ENCODE peak calls at places on chromosomes 16 and 17, in four cellular contexts. One of them, this sample, is unnamed. For H3K9me2, the result is how much of the 10 kb centered on the place peaks cover.

GRCh38 chr17:21217346-21217745 is 3.4 kb upstream of the TMEM11 start:
- DNase-seq in GM23338: no peak
- DNase-seq in PC-3: no peak
- DNase-seq in HCT116: no peak
- DNase-seq in this sample: no peak

GRCh38 chr17:27456681-27457404 is 595 bp downstream of the KSR1 start:
- DNase-seq in GM23338: peak
- DNase-seq in PC-3: no peak
- DNase-seq in HCT116: no peak
- DNase-seq in this sample: no peak

GRCh38 chr16:69179255-69180010 is 7.5 kb upstream of the SNTB2 start:
- DNase-seq in GM23338: no peak
- DNase-seq in PC-3: peak
- DNase-seq in HCT116: no peak
- DNase-seq in this sample: no peak

GRCh38 chr16:50438041-50438437 is 69.3 kb upstream of the BRD7 start:
- DNase-seq in GM23338: no peak
- DNase-seq in PC-3: no peak
- DNase-seq in HCT116: no peak
- DNase-seq in this sample: no peak

GRCh38 chr17:73028311-73028755 is 64.2 kb downstream of the SLC39A11 start:
- DNase-seq in GM23338: no peak
- DNase-seq in PC-3: no peak
- DNase-seq in HCT116: no peak
- DNase-seq in this sample: no peak

GRCh38 chr16:59021751-59022150 is 287.6 kb upstream of the GOT2 start:
- DNase-seq in GM23338: no peak
- DNase-seq in PC-3: no peak
- DNase-seq in HCT116: no peak
- DNase-seq in this sample: no peak

GRCh38 chr17:61054430-61054829 is 345.2 kb upstream of the TBX2 start:
- DNase-seq in GM23338: no peak
- DNase-seq in PC-3: no peak
- DNase-seq in HCT116: no peak
- DNase-seq in this sample: no peak

GRCh38 chr16:64947651-64948050 is 174.2 kb downstream of the CDH11 start:
- DNase-seq in GM23338: no peak
- DNase-seq in PC-3: no peak
- DNase-seq in HCT116: no peak
- DNase-seq in this sample: no peak

GRCh38 chr16:27402964-27403600 is 1.1 kb downstream of the IL21R start:
- DNase-seq in GM23338: no peak
- DNase-seq in PC-3: no peak
- DNase-seq in HCT116: no peak
- DNase-seq in this sample: peak

GRCh38 chr17:41651625-41652460 is 27.5 kb upstream of the KRT17 start:
- DNase-seq in GM23338: no peak
- DNase-seq in PC-3: no peak
- DNase-seq in HCT116: no peak
- DNase-seq in this sample: no peak

GRCh38 chr17:59492091-59492451 is 73.3 kb upstream of the DHX40 start:
- DNase-seq in GM23338: peak
- DNase-seq in PC-3: peak
- DNase-seq in HCT116: no peak
- DNase-seq in this sample: no peak

GRCh38 chr16:88593489-88593888 is 23.3 kb downstream of the ZC3H18 start:
- DNase-seq in GM23338: peak
- DNase-seq in PC-3: no peak
- DNase-seq in HCT116: no peak
- DNase-seq in this sample: no peak

GRCh38 chr17:17474341-17474740 is 2.5 kb upstream of the MED9 start:
- DNase-seq in GM23338: no peak
- DNase-seq in PC-3: no peak
- DNase-seq in HCT116: no peak
- DNase-seq in this sample: no peak

DNA sequence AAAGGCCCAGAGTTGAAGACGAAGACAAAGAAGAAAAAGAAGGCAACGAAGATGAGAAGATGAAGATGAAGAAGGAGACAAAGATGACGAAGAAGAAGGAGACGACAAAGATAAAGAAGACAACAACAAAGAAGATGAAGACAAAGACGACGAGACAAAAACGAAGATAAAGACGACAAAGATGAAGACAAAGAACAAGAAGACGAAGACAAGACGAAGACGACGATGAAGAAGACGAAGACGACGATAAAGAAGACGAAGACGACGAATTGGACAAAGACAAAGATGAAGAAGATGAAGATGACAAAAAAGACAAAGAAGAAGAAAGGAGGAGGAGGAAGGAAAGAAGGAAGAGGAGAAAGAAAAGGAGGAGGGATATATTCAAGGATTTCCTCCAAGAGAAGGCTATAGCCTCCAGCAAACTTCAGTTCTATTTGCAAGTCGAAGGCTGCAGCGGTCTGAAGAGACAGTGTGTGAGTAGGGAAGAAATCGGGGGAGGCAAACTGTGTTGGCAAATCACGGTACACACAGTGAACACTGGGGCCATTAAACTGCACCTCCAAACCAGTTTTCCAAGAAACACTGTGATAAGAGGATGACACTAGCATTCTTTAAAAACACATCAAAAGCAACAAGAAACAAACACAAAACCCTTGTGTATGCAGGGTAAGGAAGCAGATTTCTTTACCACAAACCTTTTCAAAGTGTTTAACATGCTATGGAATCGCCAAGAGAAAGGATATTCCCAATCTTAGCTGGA is 40.5 kb downstream of the MARF1 start:
- DNase-seq in GM23338: no peak
- DNase-seq in PC-3: no peak
- DNase-seq in HCT116: no peak
- DNase-seq in this sample: no peak
- TF ChIP-seq CTCF in GM23338: no peak
- TF ChIP-seq CTCF in PC-3: no peak
- TF ChIP-seq CTCF in HCT116: no peak
- TF ChIP-seq CTCF in this sample: no peak

GRCh38 chr17:82959990-82960418 is 119.4 kb upstream of the METRNL start:
- DNase-seq in GM23338: no peak
- DNase-seq in PC-3: no peak
- DNase-seq in HCT116: no peak
- DNase-seq in this sample: no peak

GRCh38 chr17:82962163-82962720 is 117.2 kb upstream of the METRNL start:
- DNase-seq in GM23338: no peak
- DNase-seq in PC-3: peak
- DNase-seq in HCT116: no peak
- DNase-seq in this sample: no peak

GRCh38 chr17:82959242-82959930 is 119.6 kb upstream of the ZNF750 start:
- DNase-seq in GM23338: no peak
- DNase-seq in PC-3: no peak
- DNase-seq in HCT116: no peak
- DNase-seq in this sample: no peak

GRCh38 chr17:82961366-82962162 is 117.8 kb upstream of the METRNL start:
- DNase-seq in GM23338: no peak
- DNase-seq in PC-3: no peak
- DNase-seq in HCT116: no peak
- DNase-seq in this sample: no peak

GRCh38 chr17:82960419-82961271 is 118.8 kb upstream of the METRNL start:
- DNase-seq in GM23338: no peak
- DNase-seq in PC-3: no peak
- DNase-seq in HCT116: no peak
- DNase-seq in this sample: no peak
- H3K9me2 ChIP-seq in GM23338: under half
- H3K9me2 ChIP-seq in PC-3: under half
- H3K9me2 ChIP-seq in HCT116: under half
- H3K9me2 ChIP-seq in this sample: under half

GRCh38 chr16:8512941-8513624 is 77.2 kb downstream of the TMEM114 start:
- DNase-seq in GM23338: no peak
- DNase-seq in PC-3: no peak
- DNase-seq in HCT116: no peak
- DNase-seq in this sample: no peak

GRCh38 chr16:8511464-8511863 is 78.8 kb downstream of the TMEM114 start:
- DNase-seq in GM23338: no peak
- DNase-seq in PC-3: no peak
- DNase-seq in HCT116: peak
- DNase-seq in this sample: peak

GRCh38 chr16:8505327-8505991 is 84.9 kb downstream of the TMEM114 start:
- DNase-seq in GM23338: peak
- DNase-seq in PC-3: no peak
- DNase-seq in HCT116: no peak
- DNase-seq in this sample: no peak

GRCh38 chr16:8510160-8510559 is 80.2 kb downstream of the TMEM114 start:
- DNase-seq in GM23338: no peak
- DNase-seq in PC-3: no peak
- DNase-seq in HCT116: no peak
- DNase-seq in this sample: no peak
- TF ChIP-seq CTCF in GM23338: no peak
- TF ChIP-seq CTCF in PC-3: no peak
- TF ChIP-seq CTCF in HCT116: no peak
- TF ChIP-seq CTCF in this sample: no peak

GRCh38 chr17:38773258-38773657 is 20.7 kb downstream of the PSMB3 start:
- DNase-seq in GM23338: no peak
- DNase-seq in PC-3: no peak
- DNase-seq in HCT116: no peak
- DNase-seq in this sample: no peak
- H3K9me2 ChIP-seq in GM23338: under half
- H3K9me2 ChIP-seq in PC-3: under half
- H3K9me2 ChIP-seq in HCT116: under half
- H3K9me2 ChIP-seq in this sample: under half

GRCh38 chr16:23362460-23363317 is 60.6 kb downstream of the SCNN1B start:
- DNase-seq in GM23338: no peak
- DNase-seq in PC-3: peak
- DNase-seq in HCT116: no peak
- DNase-seq in this sample: no peak
- TF ChIP-seq CTCF in GM23338: no peak
- TF ChIP-seq CTCF in PC-3: no peak
- TF ChIP-seq CTCF in HCT116: no peak
- TF ChIP-seq CTCF in this sample: no peak

DNA sequence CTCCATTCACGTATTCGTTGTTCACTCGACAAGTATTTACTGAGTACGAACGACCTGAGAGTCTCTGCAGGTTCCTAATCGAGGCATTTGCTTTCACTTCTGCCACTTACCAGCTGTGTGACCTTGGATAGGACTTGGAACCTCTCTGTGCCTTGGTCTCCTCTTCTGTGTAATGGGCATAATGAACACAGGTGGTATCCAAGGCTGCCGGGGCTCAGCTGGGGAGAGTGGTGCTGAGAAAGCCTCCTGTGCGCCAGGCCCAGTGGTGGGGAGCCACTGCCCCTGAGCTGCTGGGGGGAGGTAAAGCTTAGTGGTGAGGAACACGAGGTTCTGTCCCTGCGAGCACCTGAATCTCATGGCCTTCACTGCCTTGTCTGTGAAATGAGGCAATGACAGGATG is 150.7 kb downstream of the IRF8 start:
- DNase-seq in GM23338: no peak
- DNase-seq in PC-3: no peak
- DNase-seq in HCT116: no peak
- DNase-seq in this sample: no peak
- H3K9me2 ChIP-seq in GM23338: under half
- H3K9me2 ChIP-seq in PC-3: under half
- H3K9me2 ChIP-seq in HCT116: under half
- H3K9me2 ChIP-seq in this sample: under half

GRCh38 chr16:30482366-30482765 is 9.8 kb downstream of the ITGAL start:
- DNase-seq in GM23338: peak
- DNase-seq in PC-3: no peak
- DNase-seq in HCT116: peak
- DNase-seq in this sample: no peak
- TF ChIP-seq CTCF in GM23338: peak
- TF ChIP-seq CTCF in PC-3: peak
- TF ChIP-seq CTCF in HCT116: peak
- TF ChIP-seq CTCF in this sample: peak

GRCh38 chr16:56547949-56548567 is 16.8 kb upstream of the MT4 start:
- DNase-seq in GM23338: no peak
- DNase-seq in PC-3: no peak
- DNase-seq in HCT116: no peak
- DNase-seq in this sample: no peak
- H3K9me2 ChIP-seq in GM23338: under half
- H3K9me2 ChIP-seq in PC-3: under half
- H3K9me2 ChIP-seq in HCT116: under half
- H3K9me2 ChIP-seq in this sample: under half

DNA sequence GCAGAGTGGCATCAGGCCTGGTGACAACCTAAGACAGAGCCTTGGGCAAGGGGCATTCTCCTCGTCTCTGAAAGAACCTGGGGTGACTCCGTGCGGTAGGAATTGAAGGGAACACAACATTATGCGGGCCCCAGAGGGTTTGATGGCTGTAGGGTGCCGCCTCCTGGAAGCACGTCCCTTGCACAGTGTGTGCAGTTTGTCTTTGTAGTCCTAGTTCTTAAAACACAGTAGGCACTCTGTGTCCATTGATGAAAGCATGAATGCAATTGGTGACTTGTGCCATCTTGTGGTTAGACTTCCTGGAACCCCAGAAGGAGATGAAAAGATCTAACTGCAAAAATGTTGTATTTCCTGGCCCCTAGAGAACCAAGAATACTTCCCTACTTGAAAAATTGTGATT is 279.8 kb downstream of the UTP18 start:
- DNase-seq in GM23338: peak
- DNase-seq in PC-3: no peak
- DNase-seq in HCT116: peak
- DNase-seq in this sample: no peak
- TF ChIP-seq CTCF in GM23338: peak
- TF ChIP-seq CTCF in PC-3: peak
- TF ChIP-seq CTCF in HCT116: peak
- TF ChIP-seq CTCF in this sample: no peak